ENCODE peak calls at places on chromosomes 3 and 15, in five cellular contexts. C is K562, G is GM12878, Z is HepG2, O is H1. D is an unnamed sample.

GRCh38 chr15:31226011-31226410 is 100.6 kb upstream of the KLF13 start:
- DNase-seq in Z (no peak), G (no peak), C (no peak), O (no peak), D (no peak)

GRCh38 chr15:57079446-57079845 is 161.0 kb downstream of the TCF12 start:
- DNase-seq in G (no peak), C (no peak), O (no peak), Z (no peak), D (no peak)

GRCh38 chr3:52959773-52960172 is 62.4 kb upstream of the STIMATE start:
- DNase-seq in Z (no peak), G (no peak), C (peak), O (no peak), D (no peak)

GRCh38 chr3:111936191-111936841 is 42.5 kb upstream of the ABHD10 start:
- DNase-seq in C (no peak), O (no peak), G (no peak), Z (no peak), D (no peak)

GRCh38 chr15:59301527-59301926 is 71.1 kb downstream of the MYO1E start:
- DNase-seq in O (no peak), C (no peak), Z (no peak), G (no peak), D (no peak)

GRCh38 chr3:186935133-186935532 is 4.8 kb downstream of the ST6GAL1 start:
- DNase-seq in C (no peak), O (no peak), Z (no peak), G (no peak), D (no peak)

GRCh38 chr3:31871939-31872507 is 109.0 kb downstream of the OSBPL10 start:
- DNase-seq in C (no peak), Z (no peak), O (no peak), G (no peak), D (no peak)

GRCh38 chr15:79901958-79902357 is 5.1 kb upstream of the MTHFS start:
- DNase-seq in O (no peak), G (peak), C (no peak), Z (no peak), D (no peak)

GRCh38 chr3:37308247-37308646 is 133.9 kb upstream of the LRRFIP2 start:
- DNase-seq in G (no peak), C (peak), O (no peak), Z (peak), D (peak)

GRCh38 chr3:155744091-155744625 is 713 bp downstream of the PLCH1 start:
- DNase-seq in Z (peak), O (peak), C (peak), G (no peak), D (peak)

GRCh38 chr15:92952451-92952850 is 52.3 kb downstream of the CHD2 start:
- DNase-seq in O (no peak), G (no peak), C (no peak), Z (no peak), D (no peak)

GRCh38 chr3:161422171-161422693 is 50.9 kb upstream of the SPTSSB start:
- DNase-seq in G (no peak), C (no peak), Z (no peak), O (no peak), D (no peak)

GRCh38 chr3:55198554-55198953 is 270.7 kb upstream of the LRTM1 start:
- DNase-seq in O (no peak), Z (no peak), G (no peak), C (no peak), D (no peak)

GRCh38 chr15:85620321-85621044 is 174.2 kb downstream of the KLHL25 start:
- DNase-seq in O (no peak), Z (no peak), C (no peak), G (no peak), D (no peak)

GRCh38 chr3:73637042-73637441 is 12.3 kb upstream of the PDZRN3 start:
- DNase-seq in G (no peak), C (no peak), O (no peak), Z (no peak), D (no peak)

GRCh38 chr15:71304681-71305080 is 189.4 kb downstream of the THSD4 start:
- DNase-seq in Z (no peak), C (no peak), O (no peak), G (no peak), D (no peak)

GRCh38 chr3:29823233-29823632 is 542.4 kb downstream of the RBMS3 start:
- DNase-seq in G (no peak), Z (no peak), O (no peak), C (no peak), D (no peak)

GRCh38 chr3:57160046-57160730 is 5.0 kb downstream of the IL17RD start:
- DNase-seq in O (no peak), C (no peak), Z (no peak), G (no peak), D (no peak)

GRCh38 chr3:28171962-28172361 is 69.5 kb upstream of the CMC1 start:
- DNase-seq in G (no peak), C (no peak), Z (no peak), O (no peak), D (no peak)

GRCh38 chr15:60797444-60798040 is 318.6 kb upstream of the ICE2 start:
- DNase-seq in O (no peak), C (no peak), Z (no peak), G (no peak), D (no peak)

GRCh38 chr3:4597204-4597985 is 104.2 kb downstream of the ITPR1 start:
- DNase-seq in Z (no peak), G (no peak), C (no peak), O (no peak), D (no peak)

GRCh38 chr15:69758810-69759410 is 306.3 kb downstream of the RPLP1 start:
- DNase-seq in C (no peak), Z (no peak), G (peak), O (no peak), D (no peak)

GRCh38 chr15:33089878-33090757 is 104.4 kb downstream of the FMN1 start:
- DNase-seq in G (no peak), Z (no peak), C (no peak), O (no peak), D (no peak)

GRCh38 chr3:63611382-63611781 is 41.1 kb upstream of the SNTN start:
- DNase-seq in O (no peak), G (no peak), Z (no peak), C (no peak), D (no peak)

GRCh38 chr15:75347222-75348033 is 589 bp downstream of the NEIL1 start:
- DNase-seq in O (peak), Z (no peak), C (peak), G (no peak), D (peak)

GRCh38 chr3:56494679-56495322 is 26.5 kb upstream of the ERC2 start:
- DNase-seq in O (peak), Z (peak), C (peak), G (peak), D (peak)

GRCh38 chr3:188066141-188066540 is 87.8 kb upstream of the LPP start:
- DNase-seq in C (no peak), Z (no peak), O (no peak), G (no peak), D (no peak)

DNA sequence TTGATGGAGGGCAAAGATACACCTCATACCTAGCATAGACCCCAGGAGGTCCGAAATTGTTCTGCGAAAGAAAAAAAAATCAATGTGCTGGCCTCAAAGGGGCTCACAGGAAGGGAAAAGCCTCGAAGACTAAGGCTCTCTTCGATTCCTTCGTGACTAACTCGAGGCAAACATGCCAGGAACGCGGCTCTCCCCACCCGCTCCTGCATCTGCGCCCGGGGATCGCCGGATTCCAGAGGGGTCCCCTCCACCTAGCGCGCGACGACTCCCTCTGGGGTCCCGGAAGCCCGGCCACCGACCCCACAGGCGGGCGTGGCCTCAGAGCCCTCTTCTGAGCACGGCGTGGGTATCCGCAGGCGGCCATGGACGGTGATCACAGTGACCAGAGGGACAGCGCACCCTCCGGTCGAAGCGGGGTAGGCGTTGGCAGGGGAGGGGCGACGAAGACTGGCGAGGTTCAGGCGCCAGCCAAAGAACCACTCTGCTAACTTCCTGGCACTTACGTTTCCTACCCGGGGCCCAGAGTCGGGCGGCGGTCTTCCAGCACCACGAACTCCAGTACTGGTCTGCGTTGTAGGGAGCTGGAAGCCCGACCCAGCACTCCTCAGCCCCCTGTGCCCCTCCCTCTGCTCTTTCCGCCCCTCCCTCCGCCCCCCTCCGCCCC is 517 bp upstream of the EIF3J start:
- DNase-seq in C (peak), O (peak), G (no peak), Z (peak), D (peak)
- TF ChIP-seq YY1 in C (peak), O (peak), G (peak), Z (peak), D (peak)

DNA sequence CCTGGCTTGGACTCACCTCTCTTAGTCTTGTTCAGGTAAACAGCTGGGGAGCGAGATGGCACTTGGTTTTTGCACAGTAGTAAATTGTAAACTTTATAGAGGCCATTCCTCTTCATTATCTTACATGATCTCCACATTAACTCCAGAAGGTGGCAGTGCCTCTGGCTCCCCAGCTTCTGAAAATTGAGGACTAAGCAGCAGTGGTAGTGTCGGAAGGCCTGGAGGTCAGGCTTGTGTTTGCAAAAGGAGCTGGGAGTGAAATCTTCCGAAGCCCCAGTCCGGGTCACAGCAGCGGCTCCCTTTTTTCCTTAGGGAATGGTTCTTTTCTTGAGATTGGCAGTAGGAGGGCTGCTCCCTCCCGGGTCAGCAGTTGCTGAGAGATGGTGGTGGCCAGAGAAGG is 85.7 kb downstream of the FNDC3B start:
- DNase-seq in C (no peak), O (no peak), Z (no peak), G (no peak), D (no peak)
- TF ChIP-seq CTCF in C (no peak), O (no peak), Z (no peak), G (no peak), D (no peak)

GRCh38 chr3:35617370-35617769 is 22.0 kb upstream of the ARPP21 start:
- DNase-seq in G (no peak), O (no peak), C (no peak), Z (no peak), D (no peak)

GRCh38 chr3:35616346-35616745 is 23.0 kb upstream of the ARPP21 start:
- DNase-seq in Z (no peak), O (no peak), C (no peak), G (no peak), D (no peak)
- TF ChIP-seq GABPA in Z (no peak), O (no peak), C (no peak), G (no peak), D (no peak)

GRCh38 chr3:8499181-8499611 is 2.4 kb upstream of the LMCD1 start:
- DNase-seq in C (no peak), G (no peak), Z (peak), O (no peak), D (no peak)
- TF ChIP-seq YY1 in C (no peak), G (no peak), Z (no peak), O (peak), D (no peak)

GRCh38 chr3:12138044-12138443 is 20.7 kb downstream of the TIMP4 start:
- DNase-seq in C (peak), Z (no peak), G (no peak), O (no peak), D (no peak)

GRCh38 chr3:12136371-12136770 is 22.3 kb downstream of the TIMP4 start:
- DNase-seq in C (no peak), O (no peak), Z (no peak), G (no peak), D (no peak)

GRCh38 chr3:12142476-12142875 is 16.2 kb downstream of the TIMP4 start:
- DNase-seq in C (no peak), Z (no peak), G (no peak), O (no peak), D (no peak)

GRCh38 chr3:12141350-12141749 is 17.4 kb downstream of the TIMP4 start:
- DNase-seq in Z (no peak), C (no peak), G (no peak), O (no peak), D (no peak)

DNA sequence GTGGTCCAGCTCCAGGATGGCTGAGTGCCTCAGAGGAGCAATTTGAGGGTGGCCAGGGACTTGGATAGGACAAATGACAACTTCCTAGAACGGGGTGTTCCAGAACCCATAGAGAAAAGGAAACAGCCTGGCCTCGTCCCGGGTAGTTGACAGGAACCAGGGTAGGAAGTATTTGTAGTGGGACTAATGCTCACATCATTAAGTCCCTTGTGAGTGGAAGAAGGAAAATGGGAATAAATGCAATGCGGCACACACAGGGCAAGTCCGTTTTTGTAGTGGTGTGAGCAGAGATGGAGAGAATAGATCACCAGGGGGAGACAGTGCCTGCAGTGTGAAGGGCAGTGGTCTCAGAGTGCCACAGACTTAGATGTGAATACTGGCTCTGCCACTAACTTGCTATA is 19.6 kb downstream of the TIMP4 start:
- DNase-seq in O (no peak), Z (peak), G (no peak), C (no peak), D (peak)
- TF ChIP-seq CTCF in O (peak), Z (peak), G (peak), C (peak), D (peak)

GRCh38 chr3:106204160-106204868 is 335.5 kb upstream of the CBLB start:
- DNase-seq in C (no peak), O (no peak), G (no peak), Z (no peak), D (no peak)

GRCh38 chr3:106206613-106207012 is 337.8 kb upstream of the CBLB start:
- DNase-seq in C (no peak), Z (no peak), O (no peak), G (no peak), D (no peak)

GRCh38 chr3:106208979-106209378 is 340.2 kb upstream of the CBLB start:
- DNase-seq in G (no peak), O (no peak), C (no peak), Z (no peak), D (no peak)

GRCh38 chr3:106208266-106208665 is 339.5 kb upstream of the CBLB start:
- DNase-seq in G (no peak), O (no peak), C (no peak), Z (no peak), D (no peak)

DNA sequence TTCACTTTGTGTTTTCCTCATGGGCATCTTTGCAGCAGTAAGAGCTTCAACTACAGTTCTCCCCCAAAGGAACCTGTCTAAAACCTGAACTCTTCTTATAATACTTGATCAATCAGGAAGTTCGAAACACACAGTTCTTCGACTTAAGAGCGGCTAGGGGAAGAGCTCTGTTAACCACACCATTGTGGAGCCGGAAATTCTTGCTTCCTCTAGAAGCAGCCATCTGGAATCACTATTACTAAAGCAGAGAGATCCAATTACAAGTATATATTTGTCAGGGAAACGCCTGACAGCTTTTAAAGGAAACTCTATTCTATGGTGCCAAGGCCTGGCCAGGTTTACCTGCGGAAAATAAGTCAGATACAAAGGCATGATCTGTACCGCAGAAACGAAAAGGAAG is 337.4 kb upstream of the CBLB start:
- DNase-seq in C (no peak), O (no peak), Z (no peak), G (peak), D (no peak)
- TF ChIP-seq GABPA in C (no peak), O (no peak), Z (no peak), G (no peak), D (no peak)

GRCh38 chr15:39442898-39443297 is 138.0 kb upstream of the THBS1 start:
- DNase-seq in G (no peak), Z (no peak), O (no peak), C (no peak), D (no peak)

GRCh38 chr15:39434751-39435238 is 146.1 kb upstream of the THBS1 start:
- DNase-seq in G (no peak), C (no peak), O (no peak), Z (peak), D (no peak)

GRCh38 chr15:39435244-39435643 is 145.6 kb upstream of the THBS1 start:
- DNase-seq in Z (no peak), G (no peak), O (no peak), C (no peak), D (no peak)

GRCh38 chr15:39438260-39438659 is 142.6 kb upstream of the THBS1 start:
- DNase-seq in C (no peak), O (no peak), Z (no peak), G (no peak), D (no peak)

GRCh38 chr15:39438795-39439577 is 141.9 kb upstream of the THBS1 start:
- DNase-seq in C (no peak), Z (peak), G (no peak), O (no peak), D (no peak)
- TF ChIP-seq YY1 in C (no peak), Z (no peak), G (no peak), O (no peak), D (no peak)